ENCODE peak calls at places on chromosomes 3 and 15, in nine cellular contexts. Q is ovary; R is upper lobe of right lung; K is naive thymus-derived CD4-positive, alpha-beta T cell; C is kidney; H is Peyer's patch; V is AG04450; I is GM23338; O is K562. T is an unnamed sample.
A peak's percentile ranks its signal among the peaks of the same experiment; 100 is the strongest.

GRCh38 chr15:28897861-28898608 is 12.3 kb downstream of the APBA2 start:
- DNase-seq in Q (no peak), R (peak; percentile 12), K (no peak), C (no peak), H (no peak), V (no peak), I (no peak), O (no peak), T (no peak)

GRCh38 chr3:10242182-10243065 is 5.8 kb upstream of the TATDN2 start:
- DNase-seq in Q (no peak), R (no peak), K (peak; percentile 77), C (no peak), H (peak; percentile 88), V (no peak), I (no peak), O (peak; percentile 59), T (peak; percentile 31)

GRCh38 chr15:63501256-63502089 is 2.9 kb upstream of the USP3 start:
- DNase-seq in Q (peak; percentile 89), R (peak; percentile 90), K (peak; percentile 55), C (peak; percentile 94), H (peak; percentile 87), V (peak; percentile 78), I (peak; percentile 62), O (no peak), T (peak; percentile 86)

GRCh38 chr3:126212629-126213375 is 32.4 kb upstream of the ALDH1L1 start:
- DNase-seq in Q (peak; percentile 81), R (peak; percentile 75), K (no peak), C (peak; percentile 87), H (no peak), V (no peak), I (peak; percentile 88), O (no peak), T (peak; percentile 67)

GRCh38 chr3:106814231-106814630 is 563.0 kb upstream of the CCDC54 start:
- DNase-seq in Q (peak; percentile 54), R (no peak), K (no peak), C (no peak), H (no peak), V (no peak), I (no peak), O (no peak), T (peak; percentile 9)

GRCh38 chr3:65231544-65231943 is 543.7 kb upstream of the ADAMTS9 start:
- DNase-seq in Q (no peak), R (no peak), K (no peak), C (no peak), H (no peak), V (no peak), I (no peak), O (no peak), T (no peak)

GRCh38 chr3:126941721-126942270 is 41.1 kb upstream of the PLXNA1 start:
- DNase-seq in Q (no peak), R (peak; percentile 5), K (no peak), C (no peak), H (peak; percentile 35), V (no peak), I (no peak), O (no peak), T (no peak)

GRCh38 chr15:25391971-25392733 is 46.7 kb downstream of the UBE3A start:
- DNase-seq in Q (no peak), R (no peak), K (no peak), C (no peak), H (no peak), V (no peak), I (no peak), O (no peak), T (no peak)

GRCh38 chr15:77819271-77819806 is 186.6 kb upstream of the LINGO1 start:
- DNase-seq in Q (no peak), R (no peak), K (no peak), C (no peak), H (no peak), V (no peak), I (peak; percentile 51), O (no peak), T (no peak)

GRCh38 chr15:41928637-41929620 is 35.1 kb upstream of the SPTBN5 start:
- DNase-seq in Q (no peak), R (peak; percentile 73), K (no peak), C (peak; percentile 83), H (peak; percentile 75), V (no peak), I (no peak), O (no peak), T (peak; percentile 71)

GRCh38 chr15:88918738-88919137 is 5.6 kb upstream of the MFGE8 start:
- DNase-seq in Q (no peak), R (no peak), K (no peak), C (no peak), H (peak; percentile 65), V (peak; percentile 95), I (no peak), O (no peak), T (peak; percentile 74)

GRCh38 chr3:177105623-177106022 is 91.7 kb downstream of the TBL1XR1 start:
- DNase-seq in Q (no peak), R (no peak), K (no peak), C (no peak), H (no peak), V (no peak), I (no peak), O (no peak), T (no peak)

GRCh38 chr3:177107840-177108239 is 89.4 kb downstream of the TBL1XR1 start:
- DNase-seq in Q (no peak), R (no peak), K (no peak), C (no peak), H (no peak), V (no peak), I (no peak), O (no peak), T (no peak)

GRCh38 chr3:177104299-177104992 is 92.8 kb downstream of the TBL1XR1 start:
- DNase-seq in Q (no peak), R (no peak), K (no peak), C (no peak), H (no peak), V (no peak), I (no peak), O (peak; percentile 21), T (no peak)

GRCh38 chr3:177106594-177106993 is 90.7 kb downstream of the TBL1XR1 start:
- DNase-seq in Q (no peak), R (no peak), K (no peak), C (no peak), H (no peak), V (no peak), I (no peak), O (no peak), T (no peak)

GRCh38 chr3:177106184-177106583 is 91.1 kb downstream of the TBL1XR1 start:
- DNase-seq in Q (no peak), R (no peak), K (no peak), C (no peak), H (no peak), V (no peak), I (no peak), O (no peak), T (no peak)
- H3K4me3 ChIP-seq in Q (no peak overlapping the region), R (no peak overlapping the region), K (no peak overlapping the region), C (no peak overlapping the region), H (no peak overlapping the region), V (no peak overlapping the region), I (no peak overlapping the region), O (no peak overlapping the region), T (no peak overlapping the region)

DNA sequence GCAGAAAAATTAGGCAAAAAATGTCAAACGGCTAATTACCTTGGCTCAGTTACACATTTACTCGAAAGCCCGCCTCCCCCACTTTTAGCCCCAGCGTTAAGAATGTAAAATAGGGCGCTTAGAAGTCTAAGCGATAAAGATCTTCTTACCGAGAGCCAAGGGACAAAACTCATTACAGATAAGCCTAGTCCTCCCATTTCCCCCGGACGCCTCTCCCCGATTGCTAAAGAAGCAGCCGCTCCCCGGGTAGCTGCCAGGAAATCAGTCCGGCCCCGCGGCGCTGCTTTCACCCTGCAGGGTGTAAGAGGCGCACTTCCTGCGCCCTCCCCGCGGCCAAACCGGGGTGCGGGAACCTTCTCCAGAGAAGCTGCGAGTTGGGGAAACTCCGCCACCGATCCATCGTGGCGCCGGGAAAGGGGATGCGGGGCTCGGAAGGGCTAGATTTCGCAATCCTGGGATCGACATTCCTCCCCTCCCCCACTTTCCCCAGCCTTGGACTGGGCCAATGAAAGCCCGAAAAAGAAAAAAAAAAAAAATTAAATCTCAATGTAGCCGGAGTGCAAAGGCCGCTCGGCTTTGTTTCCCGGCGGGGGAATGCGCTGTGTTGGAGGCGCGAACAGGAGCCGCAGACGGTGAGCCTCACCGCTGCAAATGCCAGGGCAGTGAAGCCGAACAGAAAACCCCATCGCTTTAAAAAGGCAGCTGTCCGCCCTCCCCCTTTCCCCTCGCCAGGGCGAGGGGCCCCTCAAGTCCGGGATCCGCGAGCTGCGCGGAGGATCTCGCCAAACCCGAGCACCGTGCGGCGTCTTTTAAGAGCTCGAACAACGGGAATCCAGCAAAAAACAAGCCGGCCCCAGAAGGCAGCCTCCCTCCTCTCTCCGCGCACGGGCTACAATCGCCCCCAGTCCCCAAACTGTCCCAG is 658 bp upstream of the PTPRG start:
- DNase-seq in Q (peak; percentile 90), R (peak; percentile 92), K (peak; percentile 64), C (peak; percentile 96), H (peak; percentile 87), V (peak; percentile 46), I (peak; percentile 96), O (no peak), T (peak; percentile 86)
- H3K27ac ChIP-seq in Q (peak overlapping the region; percentile 85), R (peak overlapping the region; percentile 91), K (no peak overlapping the region), C (peak overlapping the region; percentile 96), H (peak overlapping the region; percentile 83), V (peak overlapping the region; percentile 96), I (peak overlapping the region; percentile 98), O (no peak overlapping the region), T (peak overlapping the region; percentile 95)

DNA sequence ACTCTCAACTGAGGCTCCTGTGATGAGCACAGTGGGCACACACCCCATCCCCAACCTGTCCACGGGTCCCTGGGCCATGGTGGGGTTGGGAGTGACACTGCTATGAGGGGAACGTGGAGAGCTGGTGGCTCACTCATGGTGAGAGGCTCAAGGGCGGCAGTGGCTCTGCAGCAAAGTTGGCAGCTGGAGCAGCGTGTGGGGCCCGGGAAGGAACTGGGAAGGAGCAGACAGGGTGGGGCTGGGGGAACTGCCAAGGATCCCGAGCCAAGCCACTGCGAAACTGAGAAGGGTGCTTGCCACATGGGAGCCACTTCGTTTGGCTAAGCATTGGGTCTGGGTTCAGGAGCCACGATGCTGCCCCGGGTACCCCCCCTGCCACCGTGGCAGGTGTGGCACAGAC is 80.1 kb downstream of the SNRK start:
- DNase-seq in Q (no peak), R (no peak), K (no peak), C (no peak), H (no peak), V (no peak), I (no peak), O (no peak), T (peak; percentile 52)
- H3K4me3 ChIP-seq in Q (no peak overlapping the region), R (no peak overlapping the region), K (no peak overlapping the region), C (no peak overlapping the region), H (no peak overlapping the region), V (no peak overlapping the region), I (no peak overlapping the region), O (no peak overlapping the region), T (no peak overlapping the region)

DNA sequence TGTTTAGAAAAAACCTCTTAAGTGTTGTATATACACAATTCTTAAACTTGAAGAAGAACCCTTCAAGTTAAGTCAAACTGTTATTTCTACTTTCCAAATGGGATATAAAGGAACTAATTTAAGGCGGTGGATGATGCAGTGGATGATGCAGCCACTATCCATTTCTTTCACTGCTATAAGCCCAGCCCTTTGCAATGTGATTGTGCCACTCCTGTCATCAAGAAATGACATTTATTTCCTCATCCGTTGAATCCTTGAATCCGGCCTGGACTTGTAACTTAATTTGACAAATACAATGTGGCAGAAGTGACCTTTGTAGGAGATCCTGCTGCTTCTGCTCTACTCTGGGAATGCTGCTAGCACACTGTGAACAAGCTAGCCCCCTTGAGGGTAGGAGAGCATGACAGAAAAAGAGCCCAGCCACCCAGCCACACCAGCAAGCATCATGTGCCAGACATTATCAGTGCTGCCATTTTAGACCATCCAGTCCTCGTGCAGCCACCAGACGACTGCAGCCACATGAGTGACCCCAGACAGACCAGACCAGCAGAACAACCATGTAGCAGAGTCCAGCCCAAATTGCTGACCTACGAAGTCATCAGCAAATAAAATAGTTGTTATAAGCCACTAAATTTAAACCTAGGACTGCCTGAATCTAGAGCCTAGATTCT is 47.4 kb downstream of the UACA start:
- DNase-seq in Q (no peak), R (no peak), K (no peak), C (no peak), H (no peak), V (no peak), I (no peak), O (no peak), T (no peak)
- H3K27ac ChIP-seq in Q (no peak overlapping the region), R (no peak overlapping the region), K (no peak overlapping the region), C (no peak overlapping the region), H (no peak overlapping the region), V (no peak overlapping the region), I (no peak overlapping the region), O (no peak overlapping the region), T (peak overlapping the region; percentile 5)

T was measured in heart right ventricle.